ENCODE peak calls at places on chromosomes 11 and 22, in five cellular contexts. One of them, this sample, is unnamed.

GRCh38 chr11:114188851-114189570 is 107.2 kb upstream of the NNMT start:
- DNase-seq in activated CD4-positive, CD25-positive, alpha-beta regulatory T cell treated with anti-CD3 and anti-CD28 coated beads, Interleukin-2, amount 50 U/mL, for 72 hours: no peak
- DNase-seq in Right ventricle myocardium superior: no peak
- DNase-seq in cardiac fibroblast: no peak
- DNase-seq in kidney tubule cell: no peak
- DNase-seq in this sample: no peak

GRCh38 chr22:21982338-21982965 is at the start of gene TOP3B:
- DNase-seq in activated CD4-positive, CD25-positive, alpha-beta regulatory T cell treated with anti-CD3 and anti-CD28 coated beads, Interleukin-2, amount 50 U/mL, for 72 hours: peak; percentile 84
- DNase-seq in Right ventricle myocardium superior: peak; percentile 90
- DNase-seq in cardiac fibroblast: peak; percentile 80
- DNase-seq in kidney tubule cell: peak; percentile 82
- DNase-seq in this sample: peak; percentile 93

GRCh38 chr11:102850973-102851745 is 7.8 kb upstream of the MMP3 start:
- DNase-seq in activated CD4-positive, CD25-positive, alpha-beta regulatory T cell treated with anti-CD3 and anti-CD28 coated beads, Interleukin-2, amount 50 U/mL, for 72 hours: no peak
- DNase-seq in Right ventricle myocardium superior: no peak
- DNase-seq in cardiac fibroblast: peak; percentile 77
- DNase-seq in kidney tubule cell: peak; percentile 87
- DNase-seq in this sample: no peak

GRCh38 chr11:13713982-13714381 is 45.5 kb downstream of the FAR1 start:
- DNase-seq in activated CD4-positive, CD25-positive, alpha-beta regulatory T cell treated with anti-CD3 and anti-CD28 coated beads, Interleukin-2, amount 50 U/mL, for 72 hours: no peak
- DNase-seq in Right ventricle myocardium superior: no peak
- DNase-seq in cardiac fibroblast: no peak
- DNase-seq in kidney tubule cell: no peak
- DNase-seq in this sample: no peak

GRCh38 chr11:44823006-44823405 is 96.2 kb downstream of the TSPAN18 start:
- DNase-seq in activated CD4-positive, CD25-positive, alpha-beta regulatory T cell treated with anti-CD3 and anti-CD28 coated beads, Interleukin-2, amount 50 U/mL, for 72 hours: no peak
- DNase-seq in Right ventricle myocardium superior: no peak
- DNase-seq in cardiac fibroblast: peak; percentile 5
- DNase-seq in kidney tubule cell: no peak
- DNase-seq in this sample: no peak

GRCh38 chr11:124170801-124171586 is 12.2 kb upstream of the OR10D3 start:
- DNase-seq in activated CD4-positive, CD25-positive, alpha-beta regulatory T cell treated with anti-CD3 and anti-CD28 coated beads, Interleukin-2, amount 50 U/mL, for 72 hours: no peak
- DNase-seq in Right ventricle myocardium superior: peak; percentile 31
- DNase-seq in cardiac fibroblast: no peak
- DNase-seq in kidney tubule cell: no peak
- DNase-seq in this sample: no peak

GRCh38 chr22:30500628-30501027 is 4.9 kb downstream of the SEC14L4 start:
- DNase-seq in activated CD4-positive, CD25-positive, alpha-beta regulatory T cell treated with anti-CD3 and anti-CD28 coated beads, Interleukin-2, amount 50 U/mL, for 72 hours: no peak
- DNase-seq in Right ventricle myocardium superior: no peak
- DNase-seq in cardiac fibroblast: no peak
- DNase-seq in kidney tubule cell: no peak
- DNase-seq in this sample: no peak

GRCh38 chr22:35301370-35301874 is 1.7 kb downstream of the TOM1 start:
- DNase-seq in activated CD4-positive, CD25-positive, alpha-beta regulatory T cell treated with anti-CD3 and anti-CD28 coated beads, Interleukin-2, amount 50 U/mL, for 72 hours: no peak
- DNase-seq in Right ventricle myocardium superior: peak; percentile 51
- DNase-seq in cardiac fibroblast: peak; percentile 99
- DNase-seq in kidney tubule cell: peak; percentile 56
- DNase-seq in this sample: no peak

GRCh38 chr11:115652094-115652493 is 147.9 kb upstream of the CADM1 start:
- DNase-seq in activated CD4-positive, CD25-positive, alpha-beta regulatory T cell treated with anti-CD3 and anti-CD28 coated beads, Interleukin-2, amount 50 U/mL, for 72 hours: no peak
- DNase-seq in Right ventricle myocardium superior: no peak
- DNase-seq in cardiac fibroblast: no peak
- DNase-seq in kidney tubule cell: no peak
- DNase-seq in this sample: no peak

GRCh38 chr22:36052505-36052941 is 23.9 kb upstream of the RBFOX2 start:
- DNase-seq in activated CD4-positive, CD25-positive, alpha-beta regulatory T cell treated with anti-CD3 and anti-CD28 coated beads, Interleukin-2, amount 50 U/mL, for 72 hours: no peak
- DNase-seq in Right ventricle myocardium superior: no peak
- DNase-seq in cardiac fibroblast: peak; percentile 72
- DNase-seq in kidney tubule cell: peak; percentile 86
- DNase-seq in this sample: no peak

GRCh38 chr22:49240016-49240380 is 587.7 kb downstream of the BRD1 start:
- DNase-seq in activated CD4-positive, CD25-positive, alpha-beta regulatory T cell treated with anti-CD3 and anti-CD28 coated beads, Interleukin-2, amount 50 U/mL, for 72 hours: no peak
- DNase-seq in Right ventricle myocardium superior: no peak
- DNase-seq in cardiac fibroblast: no peak
- DNase-seq in kidney tubule cell: no peak
- DNase-seq in this sample: no peak

GRCh38 chr11:64021742-64022067 is 14.0 kb upstream of the FLRT1 start:
- DNase-seq in activated CD4-positive, CD25-positive, alpha-beta regulatory T cell treated with anti-CD3 and anti-CD28 coated beads, Interleukin-2, amount 50 U/mL, for 72 hours: no peak
- DNase-seq in Right ventricle myocardium superior: no peak
- DNase-seq in cardiac fibroblast: no peak
- DNase-seq in kidney tubule cell: no peak
- DNase-seq in this sample: no peak

GRCh38 chr11:74820763-74821162 is 72.1 kb downstream of the RNF169 start:
- DNase-seq in activated CD4-positive, CD25-positive, alpha-beta regulatory T cell treated with anti-CD3 and anti-CD28 coated beads, Interleukin-2, amount 50 U/mL, for 72 hours: no peak
- DNase-seq in Right ventricle myocardium superior: no peak
- DNase-seq in cardiac fibroblast: peak; percentile 95
- DNase-seq in kidney tubule cell: peak; percentile 77
- DNase-seq in this sample: no peak

GRCh38 chr11:124893781-124894401 is 3.8 kb downstream of the ROBO4 start:
- DNase-seq in activated CD4-positive, CD25-positive, alpha-beta regulatory T cell treated with anti-CD3 and anti-CD28 coated beads, Interleukin-2, amount 50 U/mL, for 72 hours: no peak
- DNase-seq in Right ventricle myocardium superior: no peak
- DNase-seq in cardiac fibroblast: no peak
- DNase-seq in kidney tubule cell: no peak
- DNase-seq in this sample: no peak